ENCODE peak calls at places on chromosomes 6 and 20, in six cellular contexts. F, D, Y, G, W and J are unnamed samples.

GRCh38 chr20:36491901-36492617 is 49.3 kb upstream of the MYL9 start:
- DNase-seq in F (no peak), D (no peak), Y (no peak), G (no peak), W (no peak), J (no peak)

GRCh38 chr6:35590622-35591066 is 77.9 kb upstream of the TULP1 start:
- DNase-seq in F (peak; percentile 25), D (peak; percentile 32), Y (no peak), G (no peak), W (no peak), J (no peak)

GRCh38 chr20:52060794-52061714 is 130.5 kb downstream of the ZFP64 start:
- DNase-seq in F (no peak), D (no peak), Y (peak; percentile 45), G (no peak), W (no peak), J (no peak)

GRCh38 chr6:136864676-136865075 is 42.3 kb downstream of the PEX7 start:
- DNase-seq in F (no peak), D (no peak), Y (no peak), G (no peak), W (no peak), J (no peak)

GRCh38 chr6:166623318-166623717 is 3.7 kb downstream of the RPS6KA2 start:
- DNase-seq in F (no peak), D (no peak), Y (no peak), G (no peak), W (no peak), J (no peak)

GRCh38 chr6:108798672-108799355 is 49.4 kb upstream of the ARMC2 start:
- DNase-seq in F (no peak), D (peak; percentile 43), Y (no peak), G (no peak), W (no peak), J (no peak)

GRCh38 chr20:24701668-24702067 is 232.2 kb downstream of the SYNDIG1 start:
- DNase-seq in F (no peak), D (no peak), Y (no peak), G (no peak), W (no peak), J (no peak)

GRCh38 chr20:3090565-3090964 is 6.0 kb upstream of the AVP start:
- DNase-seq in F (no peak), D (no peak), Y (no peak), G (no peak), W (no peak), J (no peak)

GRCh38 chr6:17281100-17281496 is at the start of gene RBM24:
- DNase-seq in F (peak; percentile 25), D (peak; percentile 52), Y (peak; percentile 71), G (peak; percentile 60), W (no peak), J (no peak)

GRCh38 chr6:137894779-137895385 is 27.8 kb downstream of the TNFAIP3 start:
- DNase-seq in F (no peak), D (no peak), Y (no peak), G (no peak), W (no peak), J (no peak)

GRCh38 chr6:92715991-92716390 is 703.4 kb downstream of the EPHA7 start:
- DNase-seq in F (no peak), D (no peak), Y (no peak), G (no peak), W (no peak), J (no peak)

GRCh38 chr6:134480593-134480992 is 162.7 kb upstream of the SGK1 start:
- DNase-seq in F (no peak), D (peak; percentile 67), Y (no peak), G (no peak), W (no peak), J (no peak)

GRCh38 chr6:158072083-158072721 is 90.5 kb downstream of the SYNJ2 start:
- DNase-seq in F (peak; percentile 79), D (peak; percentile 58), Y (peak; percentile 75), G (peak; percentile 67), W (no peak), J (peak; percentile 14)

GRCh38 chr20:62214067-62214466 is 6.0 kb downstream of the HRH3 start:
- DNase-seq in F (no peak), D (no peak), Y (no peak), G (peak; percentile 56), W (no peak), J (no peak)

GRCh38 chr6:158706369-158706982 is 56.6 kb downstream of the SYTL3 start:
- DNase-seq in F (peak; percentile 35), D (no peak), Y (peak; percentile 54), G (peak; percentile 32), W (no peak), J (no peak)

GRCh38 chr20:47221036-47221625 is 135.4 kb downstream of the ZMYND8 start:
- DNase-seq in F (no peak), D (no peak), Y (no peak), G (no peak), W (no peak), J (no peak)

GRCh38 chr6:90095145-90095544 is 200.9 kb downstream of the GJA10 start:
- DNase-seq in F (no peak), D (no peak), Y (no peak), G (no peak), W (no peak), J (no peak)

GRCh38 chr6:118791499-118791898 is 102.5 kb upstream of the ASF1A start:
- DNase-seq in F (no peak), D (no peak), Y (no peak), G (no peak), W (no peak), J (no peak)

GRCh38 chr6:24549674-24550418 is 55.1 kb downstream of the ALDH5A1 start:
- DNase-seq in F (no peak), D (no peak), Y (no peak), G (no peak), W (no peak), J (no peak)

GRCh38 chr6:148836751-148837150 is 89.9 kb downstream of the UST start:
- DNase-seq in F (no peak), D (no peak), Y (no peak), G (no peak), W (no peak), J (no peak)

GRCh38 chr20:59062057-59062456 is 19.5 kb upstream of the PRELID3B start:
- DNase-seq in F (no peak), D (no peak), Y (no peak), G (no peak), W (no peak), J (no peak)

GRCh38 chr6:117555882-117556498 is 46.3 kb downstream of the GOPC start:
- DNase-seq in F (no peak), D (peak; percentile 66), Y (peak; percentile 38), G (peak; percentile 35), W (no peak), J (no peak)

GRCh38 chr6:114445846-114446245 is 103.0 kb upstream of the HS3ST5 start:
- DNase-seq in F (no peak), D (no peak), Y (no peak), G (no peak), W (no peak), J (no peak)

GRCh38 chr20:41072099-41072798 is 43.6 kb downstream of the TOP1 start:
- DNase-seq in F (no peak), D (peak; percentile 28), Y (no peak), G (no peak), W (no peak), J (no peak)

GRCh38 chr20:57999465-58000111 is 228.9 kb downstream of the ANKRD60 start:
- DNase-seq in F (no peak), D (no peak), Y (peak; percentile 33), G (no peak), W (no peak), J (no peak)

GRCh38 chr6:137738197-137738596 is 128.9 kb upstream of the TNFAIP3 start:
- DNase-seq in F (no peak), D (no peak), Y (no peak), G (no peak), W (no peak), J (no peak)

GRCh38 chr6:20454201-20454824 is 52.6 kb downstream of the E2F3 start:
- DNase-seq in F (no peak), D (no peak), Y (no peak), G (no peak), W (no peak), J (no peak)

GRCh38 chr20:18007534-18008292 is 38.9 kb downstream of the MGME1 start:
- DNase-seq in F (peak; percentile 21), D (peak; percentile 23), Y (no peak), G (no peak), W (no peak), J (no peak)